ENCODE peak calls at places on chromosome 3, in four cellular contexts. E is AG04450, S is upper lobe of right lung, Z is stomach. L is an unnamed sample.

GRCh38 chr3:139339219-139339906 is 4.5 kb upstream of the MRPS22 start:
- DNase-seq in E (no peak), S (no peak), Z (no peak), L (no peak)

GRCh38 chr3:79765854-79766253 is 1.9 kb downstream of the ROBO1 start:
- DNase-seq in Z (no peak), S (no peak), E (no peak), L (no peak)

GRCh38 chr3:188339410-188340295 is 185.7 kb downstream of the LPP start:
- DNase-seq in S (no peak), Z (no peak), E (no peak), L (no peak)

GRCh38 chr3:186826978-186827857 is 15.3 kb upstream of the ADIPOQ start:
- DNase-seq in E (peak), S (peak), Z (peak), L (no peak)

GRCh38 chr3:108124337-108125150 is 33.7 kb upstream of the CD47 start:
- DNase-seq in Z (no peak), E (no peak), S (no peak), L (no peak)

GRCh38 chr3:107928084-107928445 is 162.8 kb downstream of the CD47 start:
- DNase-seq in S (no peak), Z (no peak), E (no peak), L (no peak)

GRCh38 chr3:153749070-153749610 is 372.1 kb upstream of the ARHGEF26 start:
- DNase-seq in E (no peak), Z (no peak), S (no peak), L (no peak)

GRCh38 chr3:29067014-29067413 is 213.9 kb upstream of the RBMS3 start:
- DNase-seq in Z (no peak), E (no peak), S (no peak), L (no peak)

GRCh38 chr3:42515391-42515916 is 13.0 kb downstream of the VIPR1 start:
- DNase-seq in Z (peak), S (no peak), E (no peak), L (no peak)

GRCh38 chr3:41330465-41330864 is 131.2 kb downstream of the CTNNB1 start:
- DNase-seq in E (no peak), S (no peak), Z (no peak), L (peak)

GRCh38 chr3:11638669-11639402 is 4.9 kb downstream of the VGLL4 start:
- DNase-seq in Z (no peak), E (no peak), S (no peak), L (no peak)
- H3K4me3 ChIP-seq in Z (no peak), E (peak), S (peak), L (peak)

DNA sequence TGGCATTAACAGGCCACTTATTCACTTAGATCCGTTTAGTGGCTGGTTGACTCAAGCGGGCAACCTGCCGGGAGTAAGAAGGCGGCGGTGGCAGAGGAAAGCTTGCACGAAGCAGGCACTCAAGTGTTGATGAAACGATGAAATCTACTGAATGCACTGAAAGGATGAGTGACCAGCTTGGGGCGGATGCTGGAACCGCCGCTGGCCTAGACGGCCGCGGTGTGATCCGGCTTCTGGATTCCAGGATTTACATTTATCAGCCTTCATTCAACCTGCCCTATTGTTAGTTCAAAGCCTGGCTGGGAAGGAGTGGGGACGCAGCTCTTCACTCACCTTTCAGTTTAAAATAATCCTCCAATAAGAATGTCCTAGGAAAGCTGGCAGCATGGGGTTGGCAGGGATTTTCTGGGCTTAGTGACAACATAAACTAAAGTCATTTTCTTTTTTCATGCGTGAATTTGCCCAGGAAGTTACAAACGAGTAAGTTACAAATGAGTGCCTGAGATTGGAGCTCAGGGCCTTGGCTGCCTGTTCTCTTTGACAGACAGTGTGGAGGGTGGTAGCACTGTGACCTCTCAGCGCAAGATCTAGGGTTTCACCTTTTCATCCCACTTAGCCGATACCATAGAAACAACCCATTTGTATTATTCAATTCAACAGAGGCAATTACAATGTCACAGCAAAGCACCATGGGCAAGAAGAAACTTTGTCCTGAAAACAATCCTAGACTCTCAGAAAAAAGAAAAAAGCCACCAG is 1.1 kb upstream of the PLCH1 start:
- DNase-seq in S (peak), Z (peak), E (no peak), L (no peak)
- H3K4me3 ChIP-seq in S (peak), Z (peak), E (no peak), L (no peak)

DNA sequence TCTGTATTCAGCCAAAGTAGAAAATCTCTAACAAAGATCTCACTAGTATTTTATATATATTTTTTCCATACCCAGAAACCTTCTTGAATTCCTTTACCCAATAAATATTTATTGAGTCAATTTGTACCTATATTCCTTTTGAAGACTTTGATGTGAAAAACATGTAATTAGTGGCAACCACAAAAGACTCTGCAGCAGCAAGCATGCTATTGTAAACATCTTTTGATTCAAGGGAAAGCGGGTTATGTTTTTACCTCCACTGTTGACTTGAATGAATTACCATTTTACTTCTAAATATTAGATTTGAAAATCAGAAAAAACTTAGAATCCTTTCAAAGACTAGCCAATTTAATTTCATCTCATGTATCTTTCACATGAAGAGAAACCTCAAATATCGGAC is 2.4 kb downstream of the GPR15 start:
- DNase-seq in S (no peak), E (no peak), Z (no peak), L (no peak)
- H3K4me3 ChIP-seq in S (peak), E (no peak), Z (no peak), L (no peak)

GRCh38 chr3:105436687-105437086 is 70.0 kb downstream of the ALCAM start:
- DNase-seq in Z (no peak), S (no peak), E (no peak), L (no peak)
- H3K4me3 ChIP-seq in Z (no peak), S (no peak), E (no peak), L (no peak)

DNA sequence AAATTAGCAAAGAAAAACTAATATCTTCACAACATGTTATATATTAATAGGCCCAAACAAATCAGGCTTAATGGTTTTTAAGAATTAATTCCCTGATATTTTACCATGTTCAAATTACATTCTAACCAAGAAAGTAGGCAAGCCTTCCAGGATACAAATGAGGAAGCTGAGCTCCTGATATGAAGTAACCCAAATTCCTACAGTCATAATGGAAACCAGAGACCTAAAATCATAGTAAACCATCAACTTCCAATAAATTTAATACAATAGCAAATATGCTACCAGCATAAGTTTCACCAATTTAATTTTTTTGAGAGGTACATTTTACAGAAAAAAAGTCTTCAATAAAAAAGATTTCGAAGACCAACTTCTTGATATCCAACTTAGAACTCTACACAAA is 3.8 kb downstream of the DCBLD2 start:
- DNase-seq in E (no peak), Z (no peak), S (no peak), L (no peak)
- H3K4me3 ChIP-seq in E (peak), Z (no peak), S (no peak), L (peak)